ENCODE peak calls at places on chromosomes 11 and 22, in ten cellular contexts. E is germinal center; C is CD4-positive, CD25-positive, alpha-beta regulatory T cell; V is cardiac muscle cell; L is NCI-H2029; Z is CD8-positive, alpha-beta T cell; K is Caki2; G is activated T-cell treated with anti-CD3 and anti-CD28 coated beads for 4 hours; X is small intestine; Q is C1 segment of cervical spinal cord. N is an unnamed sample.
A peak's percentile ranks its signal among the peaks of the same experiment; 100 is the strongest.

GRCh38 chr11:57320719-57321387 is 3.9 kb downstream of the TNKS1BP1 start:
- DNase-seq in E (no peak), C (no peak), V (no peak), L (no peak), Z (no peak), K (no peak), G (no peak), X (peak; percentile 50), Q (no peak), N (no peak)

GRCh38 chr11:46294365-46295309 is 17.2 kb downstream of the CREB3L1 start:
- DNase-seq in E (no peak), C (no peak), V (peak; percentile 59), L (no peak), Z (no peak), K (no peak), G (no peak), X (no peak), Q (no peak), N (no peak)

GRCh38 chr11:12094872-12095800 is 15.3 kb upstream of the MICAL2 start:
- DNase-seq in E (no peak), C (no peak), V (peak; percentile 42), L (no peak), Z (no peak), K (no peak), G (no peak), X (peak; percentile 83), Q (no peak), N (peak; percentile 47)

GRCh38 chr11:7072401-7073028 is 16.3 kb upstream of the RBMXL2 start:
- DNase-seq in E (no peak), C (no peak), V (no peak), L (no peak), Z (no peak), K (no peak), G (no peak), X (no peak), Q (no peak), N (no peak)

GRCh38 chr11:73989156-73989555 is 6.5 kb upstream of the UCP2 start:
- DNase-seq in E (no peak), C (no peak), V (no peak), L (no peak), Z (no peak), K (no peak), G (no peak), X (no peak), Q (no peak), N (no peak)

GRCh38 chr22:18024956-18025720 is 777 bp upstream of the MICAL3 start:
- DNase-seq in E (no peak), C (no peak), V (no peak), L (no peak), Z (no peak), K (no peak), G (no peak), X (no peak), Q (no peak), N (no peak)

GRCh38 chr11:111307472-111308108 is 9.2 kb downstream of the POU2AF3 start:
- DNase-seq in E (no peak), C (no peak), V (no peak), L (peak; percentile 66), Z (no peak), K (no peak), G (no peak), X (peak; percentile 28), Q (no peak), N (peak; percentile 27)

GRCh38 chr11:128687321-128687720 is 6.6 kb upstream of the FLI1 start:
- DNase-seq in E (no peak), C (no peak), V (no peak), L (no peak), Z (no peak), K (no peak), G (no peak), X (no peak), Q (no peak), N (no peak)

GRCh38 chr22:36569999-36570398 is 41.0 kb upstream of the EIF3D start:
- DNase-seq in E (no peak), C (no peak), V (peak; percentile 35), L (no peak), Z (no peak), K (no peak), G (no peak), X (no peak), Q (no peak), N (no peak)

GRCh38 chr11:86740628-86741488 is 59.5 kb upstream of the PRSS23 start:
- DNase-seq in E (no peak), C (peak; percentile 2), V (peak; percentile 18), L (no peak), Z (no peak), K (peak; percentile 77), G (no peak), X (no peak), Q (no peak), N (no peak)

GRCh38 chr11:2816941-2817421 is 68.6 kb downstream of the CDKN1C start:
- DNase-seq in E (no peak), C (no peak), V (no peak), L (no peak), Z (no peak), K (no peak), G (no peak), X (no peak), Q (no peak), N (no peak)

GRCh38 chr22:37244922-37245722 is 1.1 kb upstream of the RAC2 start:
- DNase-seq in E (peak; percentile 74), C (peak; percentile 62), V (no peak), L (no peak), Z (no peak), K (no peak), G (no peak), X (no peak), Q (no peak), N (no peak)

GRCh38 chr11:27770576-27770975 is 70.3 kb upstream of the BDNF start:
- DNase-seq in E (no peak), C (no peak), V (no peak), L (no peak), Z (no peak), K (peak; percentile 15), G (no peak), X (no peak), Q (no peak), N (no peak)

GRCh38 chr11:72668645-72669347 is 5.4 kb downstream of the PDE2A start:
- DNase-seq in E (no peak), C (peak; percentile 47), V (no peak), L (no peak), Z (no peak), K (no peak), G (no peak), X (no peak), Q (no peak), N (no peak)

GRCh38 chr11:111561801-111562325 is 21.3 kb downstream of the LAYN start:
- DNase-seq in E (no peak), C (no peak), V (no peak), L (no peak), Z (no peak), K (no peak), G (no peak), X (no peak), Q (no peak), N (no peak)

GRCh38 chr11:3950996-3951662 is 95.7 kb downstream of the STIM1 start:
- DNase-seq in E (no peak), C (peak; percentile 58), V (peak; percentile 24), L (no peak), Z (no peak), K (peak; percentile 72), G (no peak), X (no peak), Q (no peak), N (peak; percentile 7)

GRCh38 chr11:122115520-122116343 is at the start of gene BLID:
- DNase-seq in E (no peak), C (no peak), V (peak; percentile 64), L (no peak), Z (no peak), K (no peak), G (no peak), X (peak; percentile 7), Q (no peak), N (peak; percentile 14)

N was measured in COR-L47.